ENCODE peak calls at places on chromosomes 11 and 22, in ten cellular contexts. Q is adrenal gland, Y is activated T-cell treated with anti-CD3 and anti-CD28 coated beads for 4 hours, V is left ventricle myocardium inferior, N is endothelial cell of umbilical vein, O is NCI-H2171, E is fibroblast of pulmonary artery, U is SW480, A is NCI-H460, M is lower leg skin. R is an unnamed sample.

GRCh38 chr11:48074425-48075181 is 94.2 kb downstream of the PTPRJ start:
- DNase-seq in O (no peak), N (no peak), Y (no peak), Q (no peak), M (no peak), U (no peak), V (no peak), E (no peak), A (no peak), R (no peak)

GRCh38 chr11:128884703-128885338 is 6.3 kb upstream of the KCNJ5 start:
- DNase-seq in U (peak), Q (peak), M (no peak), Y (peak), O (no peak), N (peak), E (peak), A (peak), V (no peak), R (peak)

GRCh38 chr11:130003717-130004001 is 1.0 kb upstream of the PRDM10 start:
- DNase-seq in V (peak), N (no peak), A (no peak), Y (no peak), O (no peak), E (no peak), U (no peak), Q (no peak), M (no peak), R (no peak)

GRCh38 chr11:95884364-95884763 is 39.5 kb downstream of the MTMR2 start:
- DNase-seq in A (no peak), E (peak), O (no peak), Q (no peak), M (no peak), V (no peak), U (no peak), N (peak), Y (no peak), R (peak)

GRCh38 chr11:2467695-2468055 is 22.9 kb downstream of the KCNQ1 start:
- DNase-seq in A (no peak), Q (no peak), M (peak), O (no peak), Y (no peak), U (no peak), N (no peak), E (no peak), V (no peak), R (no peak)

GRCh38 chr11:17772704-17773600 is 38.4 kb downstream of the KCNC1 start:
- DNase-seq in U (no peak), O (no peak), A (no peak), Y (no peak), V (no peak), M (no peak), Q (no peak), N (no peak), E (no peak), R (no peak)

GRCh38 chr11:63505857-63506528 is at the start of gene LGALS12:
- DNase-seq in N (no peak), O (no peak), Y (no peak), V (no peak), E (peak), U (no peak), M (no peak), Q (peak), A (no peak), R (peak)

GRCh38 chr11:28835790-28836189 is 727.6 kb downstream of the METTL15 start:
- DNase-seq in Q (no peak), M (no peak), N (peak), O (no peak), Y (no peak), V (no peak), U (no peak), E (peak), A (peak), R (peak)

GRCh38 chr11:65017927-65018326 is 4.0 kb downstream of the ARL2 start:
- DNase-seq in E (no peak), U (no peak), Y (no peak), A (no peak), O (no peak), Q (no peak), N (no peak), M (no peak), V (no peak), R (no peak)

GRCh38 chr11:130728185-130729160 is 187.8 kb downstream of the SNX19 start:
- DNase-seq in O (peak), M (no peak), Q (no peak), N (no peak), A (no peak), U (no peak), V (no peak), Y (no peak), E (no peak), R (no peak)

GRCh38 chr11:133956650-133957633 is at the start of gene IGSF9B:
- DNase-seq in U (peak), E (peak), M (peak), O (peak), Q (peak), V (peak), Y (peak), A (peak), N (peak), R (peak)

GRCh38 chr11:128482512-128483191 is 104.7 kb downstream of the ETS1 start:
- DNase-seq in N (no peak), U (no peak), Y (no peak), A (no peak), Q (no peak), M (no peak), V (no peak), E (no peak), O (no peak), R (peak)

GRCh38 chr11:134725939-134726639 is 314.0 kb upstream of the B3GAT1 start:
- DNase-seq in Q (no peak), U (peak), M (no peak), E (no peak), N (no peak), Y (no peak), A (peak), O (no peak), V (no peak), R (no peak)

GRCh38 chr11:134916829-134917228 is 504.8 kb upstream of the B3GAT1 start:
- DNase-seq in Y (no peak), Q (no peak), V (no peak), M (peak), O (no peak), U (no peak), N (no peak), E (no peak), A (no peak), R (no peak)

GRCh38 chr11:20031155-20032001 is 128.9 kb downstream of the DBX1 start:
- DNase-seq in E (peak), U (peak), V (no peak), A (no peak), Q (no peak), N (peak), O (no peak), M (no peak), Y (no peak), R (peak)

GRCh38 chr11:17410606-17411379 is 22.3 kb upstream of the KCNJ11 start:
- DNase-seq in Q (peak), Y (no peak), A (no peak), V (no peak), E (no peak), N (peak), O (no peak), U (no peak), M (no peak), R (no peak)

GRCh38 chr11:93623179-93623578 is 38.3 kb upstream of the CEP295 start:
- DNase-seq in Q (peak), U (no peak), O (no peak), N (no peak), E (no peak), M (no peak), V (no peak), Y (no peak), A (no peak), R (no peak)

GRCh38 chr11:97732011-97732632 is 1288.6 kb upstream of the CNTN5 start:
- DNase-seq in M (no peak), Y (no peak), A (no peak), V (no peak), O (no peak), Q (no peak), E (no peak), N (no peak), U (peak), R (no peak)

GRCh38 chr11:79108851-79109250 is 332.0 kb downstream of the TENM4 start:
- DNase-seq in Q (no peak), V (no peak), A (no peak), O (no peak), U (no peak), E (no peak), Y (no peak), N (no peak), M (peak), R (no peak)

GRCh38 chr11:44814881-44815592 is 88.3 kb downstream of the TSPAN18 start:
- DNase-seq in N (no peak), E (peak), Q (no peak), Y (no peak), O (peak), A (no peak), V (no peak), M (no peak), U (no peak), R (peak)

GRCh38 chr22:35367331-35367886 is 13.5 kb upstream of the HMOX1 start:
- DNase-seq in E (no peak), U (no peak), M (no peak), V (no peak), Y (no peak), A (no peak), Q (no peak), N (no peak), O (no peak), R (no peak)

GRCh38 chr11:130159657-130160459 is at the start of gene ST14:
- DNase-seq in O (peak), V (no peak), E (no peak), M (peak), Y (no peak), U (peak), Q (no peak), A (no peak), N (no peak), R (no peak)

GRCh38 chr11:65112551-65113360 is 1.1 kb downstream of the TM7SF2 start:
- DNase-seq in Q (peak), Y (peak), V (peak), O (peak), M (no peak), U (peak), A (no peak), E (peak), N (peak), R (peak)

GRCh38 chr11:67584881-67585873 is 1.6 kb downstream of the GSTP1 start:
- DNase-seq in Q (peak), O (no peak), V (no peak), N (no peak), M (peak), E (no peak), U (no peak), Y (no peak), A (no peak), R (no peak)

GRCh38 chr11:65116370-65117205 is 913 bp downstream of the ZNHIT2 start:
- DNase-seq in O (no peak), E (peak), Y (peak), Q (peak), V (no peak), U (peak), M (no peak), N (peak), A (no peak), R (peak)

GRCh38 chr11:77547863-77548551 is 41.7 kb upstream of the AQP11 start:
- DNase-seq in M (no peak), N (peak), Y (peak), V (no peak), E (peak), Q (peak), O (peak), A (peak), U (peak), R (peak)

GRCh38 chr11:66277475-66278391 is at the start of gene CNIH2:
- DNase-seq in N (no peak), M (no peak), A (no peak), O (no peak), U (no peak), E (no peak), V (no peak), Y (no peak), Q (no peak), R (no peak)

GRCh38 chr22:40451230-40451629 is 80.8 kb downstream of the SGSM3 start:
- DNase-seq in U (no peak), Y (no peak), N (no peak), Q (no peak), V (peak), A (no peak), O (no peak), E (no peak), M (no peak), R (no peak)

GRCh38 chr11:10588904-10589303 is 20.4 kb upstream of the LYVE1 start:
- DNase-seq in Y (no peak), V (no peak), A (no peak), M (no peak), N (no peak), O (no peak), E (no peak), U (no peak), Q (no peak), R (no peak)

GRCh38 chr11:31798057-31799035 is 12.8 kb downstream of the PAX6 start:
- DNase-seq in O (no peak), Y (no peak), V (no peak), U (no peak), N (no peak), A (no peak), E (no peak), M (peak), Q (no peak), R (no peak)

GRCh38 chr22:35314161-35314942 is 14.7 kb downstream of the TOM1 start:
- DNase-seq in M (peak), N (no peak), U (peak), O (no peak), E (no peak), Q (no peak), V (no peak), Y (no peak), A (no peak), R (peak)

GRCh38 chr11:32874144-32874543 is 18.5 kb upstream of the QSER1 start:
- DNase-seq in V (no peak), A (no peak), N (no peak), M (no peak), Q (no peak), U (peak), E (no peak), Y (no peak), O (no peak), R (no peak)

GRCh38 chr11:68987211-68987610 is 6.4 kb upstream of the MRGPRD start:
- DNase-seq in Q (no peak), Y (no peak), E (no peak), V (no peak), M (no peak), U (no peak), A (no peak), O (no peak), N (no peak), R (peak)

GRCh38 chr11:121657191-121657590 is 204.4 kb upstream of the SORL1-AS1 start:
- DNase-seq in Q (no peak), U (no peak), O (no peak), N (no peak), E (no peak), M (no peak), Y (no peak), A (no peak), V (no peak), R (no peak)

GRCh38 chr22:26887916-26888315 is 230.5 kb downstream of the MIAT start:
- DNase-seq in Q (no peak), O (no peak), A (no peak), N (no peak), U (no peak), V (no peak), M (no peak), Y (no peak), E (no peak), R (no peak)

GRCh38 chr11:35223429-35223828 is 84.5 kb downstream of the CD44 start:
- DNase-seq in Y (no peak), O (no peak), V (no peak), E (peak), N (no peak), Q (no peak), U (no peak), M (no peak), A (no peak), R (no peak)

GRCh38 chr11:35523861-35524260 is 1.6 kb downstream of the PAMR1 start:
- DNase-seq in M (no peak), N (no peak), Y (no peak), V (no peak), E (no peak), A (no peak), O (no peak), U (no peak), Q (no peak), R (no peak)

GRCh38 chr11:134364261-134364660 is 32.5 kb downstream of the GLB1L2 start:
- DNase-seq in O (no peak), V (no peak), U (no peak), A (no peak), N (no peak), M (no peak), Q (no peak), E (no peak), Y (no peak), R (no peak)

GRCh38 chr22:39746600-39747262 is 146.8 kb downstream of the ENTHD1 start:
- DNase-seq in V (no peak), Y (no peak), U (no peak), N (no peak), M (no peak), E (no peak), O (no peak), A (no peak), Q (no peak), R (no peak)

R was measured in cardiac fibroblast.